ENCODE peak calls at places on chromosomes 13 and 19, in four cellular contexts. B, X, R and M are unnamed samples.

GRCh38 chr13:77521194-77521593 is 14.3 kb upstream of the SCEL start:
- DNase-seq in B (peak; percentile 43), X (no peak), R (no peak), M (peak; percentile 77)

GRCh38 chr19:53007200-53008054 is 6.3 kb upstream of the ERVV-1 start:
- DNase-seq in B (no peak), X (no peak), R (no peak), M (no peak)

GRCh38 chr19:52343548-52343947 is 7.5 kb downstream of the ZNF610 start:
- DNase-seq in B (no peak), X (no peak), R (no peak), M (no peak)

GRCh38 chr19:45607071-45608029 is 5.3 kb upstream of the GPR4 start:
- DNase-seq in B (peak; percentile 48), X (peak; percentile 85), R (peak; percentile 60), M (peak; percentile 36)

GRCh38 chr13:106033634-106034033 is 501.8 kb downstream of the EFNB2 start:
- DNase-seq in B (no peak), X (no peak), R (no peak), M (peak; percentile 12)

GRCh38 chr19:11451942-11452813 is 16.7 kb downstream of the PRKCSH start:
- DNase-seq in B (no peak), X (no peak), R (no peak), M (no peak)

GRCh38 chr13:110524484-110525254 is 36.9 kb downstream of the RAB20 start:
- DNase-seq in B (peak; percentile 29), X (no peak), R (no peak), M (peak; percentile 29)

GRCh38 chr19:461664-462551 is 1.1 kb upstream of the SHC2 start:
- DNase-seq in B (no peak), X (no peak), R (no peak), M (peak; percentile 13)

GRCh38 chr13:36192166-36192565 is 22.2 kb downstream of the SOHLH2 start:
- DNase-seq in B (no peak), X (no peak), R (no peak), M (no peak)

GRCh38 chr13:102227696-102228095 is 174.2 kb downstream of the FGF14 start:
- DNase-seq in B (no peak), X (no peak), R (no peak), M (no peak)

GRCh38 chr13:99390601-99391000 is 83.4 kb upstream of the GPR183 start:
- DNase-seq in B (no peak), X (no peak), R (no peak), M (no peak)

GRCh38 chr13:49836516-49836915 is 44.0 kb upstream of the KPNA3 start:
- DNase-seq in B (peak; percentile 36), X (no peak), R (no peak), M (peak; percentile 34)

GRCh38 chr13:28719656-28720055 is 886 bp upstream of the SLC46A3 start:
- DNase-seq in B (peak; percentile 55), X (no peak), R (no peak), M (peak; percentile 6)

GRCh38 chr13:30382836-30383525 is 39.3 kb upstream of the UBE2L5 start:
- DNase-seq in B (no peak), X (no peak), R (no peak), M (no peak)

GRCh38 chr19:43606569-43607229 is 5.2 kb upstream of the SRRM5 start:
- DNase-seq in B (peak; percentile 78), X (no peak), R (no peak), M (peak; percentile 57)

GRCh38 chr13:49731766-49732165 is 40.5 kb upstream of the EBPL start:
- DNase-seq in B (peak; percentile 34), X (no peak), R (no peak), M (peak; percentile 7)

GRCh38 chr13:94249512-94249911 is 230.0 kb downstream of the DCT start:
- DNase-seq in B (peak; percentile 61), X (no peak), R (no peak), M (no peak)

GRCh38 chr13:37270206-37271001 is 164.9 kb upstream of the CSNK1A1L start:
- DNase-seq in B (no peak), X (no peak), R (no peak), M (no peak)
- TF ChIP-seq CTCF in B (no peak), X (no peak), R (no peak), M (no peak)

DNA sequence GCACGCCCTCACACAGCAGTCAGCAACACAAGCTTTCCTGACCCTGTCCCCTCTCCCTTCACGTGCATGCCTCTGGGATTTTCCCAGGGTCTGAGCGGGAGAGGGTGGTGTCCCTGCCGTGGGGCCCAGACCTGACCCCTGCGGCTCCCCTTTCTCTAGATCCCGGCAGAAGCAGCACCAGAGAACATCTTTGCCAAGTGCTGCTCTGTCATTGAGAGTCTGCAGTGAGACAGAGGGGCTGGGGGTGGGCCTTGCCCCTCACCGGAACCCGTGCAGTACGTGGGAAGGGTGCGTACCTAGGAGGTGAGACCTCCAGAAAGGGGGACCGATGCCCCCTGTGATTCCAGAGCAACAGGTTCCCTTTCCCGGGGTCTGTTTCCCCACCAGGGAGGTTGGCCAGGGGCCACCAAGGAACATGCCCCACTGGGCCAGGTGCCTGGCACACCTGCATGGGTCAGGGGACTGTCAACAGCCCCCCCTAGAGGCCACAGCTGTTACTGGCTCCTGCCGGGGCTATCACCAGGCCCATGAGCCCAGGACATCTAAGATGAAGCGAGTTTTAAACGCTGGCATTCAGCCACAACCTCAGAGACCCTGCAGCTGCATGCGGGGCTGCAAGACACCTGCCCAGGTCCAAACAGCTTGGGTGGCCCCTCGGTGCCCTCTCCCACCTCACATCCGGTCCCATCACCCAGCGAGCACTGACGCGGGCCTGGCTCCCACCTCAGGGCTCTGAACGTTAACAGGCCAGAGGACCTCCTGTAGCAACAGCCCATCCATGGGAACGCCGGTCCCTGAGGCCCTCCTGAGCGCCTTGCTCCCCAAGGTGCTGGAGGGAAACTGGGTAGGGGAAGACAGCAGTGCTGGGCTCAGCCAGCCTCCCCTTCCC is 12.3 kb downstream of the KHSRP start:
- DNase-seq in B (no peak), X (peak; percentile 56), R (no peak), M (no peak)
- H3K27ac ChIP-seq in B (no peak overlapping the region), X (no peak overlapping the region), R (peak overlapping the region; percentile 56), M (peak overlapping the region; percentile 11)

DNA sequence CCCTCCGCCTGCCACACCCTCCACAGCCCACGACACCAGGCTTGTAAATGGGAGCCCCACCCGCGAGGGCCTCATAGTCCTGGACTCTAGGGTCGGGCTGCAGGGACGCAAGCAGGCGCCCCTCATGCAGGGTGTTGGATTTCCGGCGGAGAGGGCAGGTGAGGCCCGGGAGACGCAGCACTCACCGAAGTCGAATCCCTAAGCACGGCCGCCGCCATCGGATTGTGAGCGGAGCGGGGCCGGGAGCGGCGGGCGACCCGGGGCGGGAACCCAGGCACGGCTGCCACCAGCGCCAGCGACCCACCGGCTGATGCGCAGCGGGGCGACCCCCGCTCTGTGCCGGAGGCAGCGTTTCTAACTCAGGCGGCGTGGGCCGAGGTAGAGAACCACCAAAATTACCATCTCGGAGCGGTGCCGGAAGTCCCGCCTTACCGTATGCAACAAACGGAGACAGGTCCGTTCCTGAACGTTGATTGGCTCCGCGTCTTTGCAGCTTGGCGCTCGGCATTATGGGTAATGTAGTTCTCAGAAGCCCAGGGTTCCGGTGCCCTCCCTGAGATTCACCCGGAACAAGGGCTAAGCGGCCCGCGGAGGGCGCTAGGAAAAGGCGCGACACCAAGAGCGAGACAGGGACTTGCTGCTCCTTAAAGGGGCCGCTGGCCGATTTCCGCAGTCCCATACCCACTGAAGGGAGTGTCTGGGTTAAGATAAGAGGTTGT is at the start of gene ZNF416:
- DNase-seq in B (peak; percentile 97), X (peak; percentile 98), R (peak; percentile 99), M (peak; percentile 98)
- TF ChIP-seq CTCF in B (peak; percentile 32), X (peak; percentile 17), R (peak; percentile 30), M (no peak)

GRCh38 chr19:54407780-54408179 is 7.5 kb upstream of the TTYH1 start:
- DNase-seq in B (no peak), X (no peak), R (no peak), M (no peak)

GRCh38 chr19:54400913-54401312 is 14.4 kb upstream of the TTYH1 start:
- DNase-seq in B (no peak), X (no peak), R (no peak), M (no peak)

GRCh38 chr19:54408627-54409026 is 6.6 kb upstream of the TTYH1 start:
- DNase-seq in B (no peak), X (no peak), R (no peak), M (no peak)

GRCh38 chr19:54403054-54403453 is 12.2 kb upstream of the TTYH1 start:
- DNase-seq in B (no peak), X (no peak), R (no peak), M (no peak)

DNA sequence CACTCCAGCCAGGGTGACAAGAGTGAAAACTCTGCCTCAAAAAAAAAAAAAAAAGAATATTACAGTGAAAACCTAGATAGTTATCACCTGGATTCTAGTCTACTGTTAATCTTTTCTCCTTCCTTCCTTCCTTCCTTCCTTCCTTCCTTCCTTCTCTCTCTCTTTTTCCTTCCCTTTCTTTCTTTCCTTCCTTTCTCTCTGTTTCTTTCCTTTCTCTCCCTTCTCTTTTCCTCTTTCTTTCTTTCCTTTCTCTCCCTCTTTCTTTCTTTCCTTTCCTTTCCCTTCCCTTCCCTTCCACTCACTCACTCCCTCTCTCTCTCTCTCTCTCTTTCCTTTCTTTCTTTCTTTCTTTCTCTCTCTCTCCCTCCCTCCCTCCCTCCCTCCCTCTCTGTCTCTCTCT is 9.6 kb upstream of the TTYH1 start:
- DNase-seq in B (no peak), X (no peak), R (no peak), M (no peak)
- H3K27ac ChIP-seq in B (no peak overlapping the region), X (no peak overlapping the region), R (no peak overlapping the region), M (no peak overlapping the region)

GRCh38 chr19:34256835-34257558 is 2.6 kb downstream of the GARRE1 start:
- DNase-seq in B (no peak), X (no peak), R (no peak), M (no peak)

GRCh38 chr19:34254552-34255432 is at the start of gene GARRE1:
- DNase-seq in B (no peak), X (peak; percentile 71), R (no peak), M (peak; percentile 20)

GRCh38 chr19:34257559-34257924 is 3.2 kb downstream of the GARRE1 start:
- DNase-seq in B (no peak), X (no peak), R (no peak), M (no peak)

GRCh38 chr19:34255546-34255945 is 1.2 kb downstream of the GARRE1 start:
- DNase-seq in B (no peak), X (no peak), R (no peak), M (no peak)

GRCh38 chr19:34253711-34254551 is 423 bp upstream of the GARRE1 start:
- DNase-seq in B (no peak), X (peak; percentile 92), R (peak; percentile 74), M (peak; percentile 79)
- TF ChIP-seq CTCF in B (no peak), X (no peak), R (peak; percentile 3), M (no peak)

DNA sequence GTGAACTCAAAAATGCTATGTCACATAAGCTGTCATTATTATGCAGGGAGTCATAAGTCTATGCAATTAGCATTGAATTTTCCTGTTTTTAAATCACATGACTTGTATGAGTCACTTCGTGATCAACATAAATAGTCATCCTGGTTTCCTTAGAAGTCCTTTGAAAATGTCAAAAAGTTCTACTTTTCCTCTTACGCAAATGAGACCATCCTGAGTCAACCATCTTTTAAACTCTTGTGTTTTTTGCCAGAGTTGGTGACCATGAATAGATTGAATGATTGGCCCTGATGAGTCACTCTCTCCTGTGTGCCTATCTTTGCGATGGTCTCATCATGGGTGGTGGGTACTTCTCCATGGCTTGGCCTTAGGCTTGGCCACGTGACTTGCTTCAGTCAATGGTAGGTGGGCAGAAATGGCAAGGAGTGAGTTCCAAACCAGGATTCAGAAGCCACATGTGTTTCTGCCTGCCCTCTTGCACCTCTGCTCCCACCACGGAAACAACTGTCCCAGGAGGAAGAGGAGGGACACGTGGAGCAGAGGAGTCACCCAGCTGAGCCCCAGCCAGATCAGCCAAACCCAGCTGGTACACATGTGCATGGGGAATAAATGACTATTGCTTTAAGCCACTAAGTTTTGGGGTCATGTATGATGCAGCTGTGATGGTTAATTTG is 123.5 kb upstream of the CACNA1A start:
- DNase-seq in B (peak; percentile 20), X (no peak), R (no peak), M (peak; percentile 38)
- H3K27ac ChIP-seq in B (no peak overlapping the region), X (no peak overlapping the region), R (no peak overlapping the region), M (no peak overlapping the region)